ENCODE peak calls at places on chromosomes 5 and 9, in nine cellular contexts. Y is activated naive CD4-positive, alpha-beta T cell treated with anti-CD3 and anti-CD28 coated beads, Interleukin-2, amount 50 U/mL, for 16 hours; A is H9; W is GM12865; Q is GM12892; P is DMS153; M is NCI-H510A; R is Calu3; C is naive B cell. Z is an unnamed sample.

GRCh38 chr9:33924978-33925797 is 108.2 kb downstream of the UBE2R2 start:
- DNase-seq in Y (no peak), P (no peak), R (peak; percentile 48), W (peak; percentile 51), Q (no peak), A (peak; percentile 76), C (no peak), M (no peak), Z (no peak)

GRCh38 chr9:33659915-33660314 is 135.4 kb upstream of the PRSS3 start:
- DNase-seq in M (no peak), C (no peak), Q (no peak), R (no peak), Y (no peak), W (no peak), A (no peak), P (no peak), Z (no peak)

GRCh38 chr5:73135429-73136276 is 15.3 kb downstream of the TMEM171 start:
- DNase-seq in P (no peak), Q (no peak), M (no peak), R (no peak), Y (no peak), W (no peak), A (peak; percentile 53), C (no peak), Z (no peak)

GRCh38 chr5:171521219-171521633 is 101.8 kb downstream of the FGF18 start:
- DNase-seq in R (peak; percentile 33), C (no peak), Q (no peak), Y (no peak), P (no peak), W (no peak), A (peak; percentile 55), M (no peak), Z (no peak)

GRCh38 chr5:135493406-135494180 is 41.4 kb upstream of the TIFAB start:
- DNase-seq in M (no peak), A (no peak), Y (no peak), P (no peak), Q (no peak), R (no peak), W (no peak), C (no peak), Z (no peak)

GRCh38 chr9:20981486-20981885 is 50.0 kb downstream of the HACD4 start:
- DNase-seq in A (no peak), Y (no peak), M (no peak), R (no peak), P (no peak), W (no peak), Q (no peak), C (no peak), Z (no peak)

GRCh38 chr9:22160235-22160634 is 151.1 kb upstream of the CDKN2B start:
- DNase-seq in A (no peak), P (no peak), C (no peak), M (no peak), W (no peak), R (no peak), Y (no peak), Q (no peak), Z (no peak)

GRCh38 chr5:15993334-15993733 is 186.3 kb downstream of the MARCHF11 start:
- DNase-seq in Q (no peak), C (no peak), M (no peak), W (no peak), P (no peak), Y (no peak), R (no peak), A (no peak), Z (no peak)

GRCh38 chr9:86557063-86557766 is 203.0 kb upstream of the TUT7 start:
- DNase-seq in C (no peak), P (no peak), W (no peak), R (no peak), Q (no peak), M (no peak), Y (no peak), A (no peak), Z (no peak)

GRCh38 chr9:114098660-114099522 is at the start of gene KIF12:
- DNase-seq in Y (peak; percentile 26), M (peak; percentile 76), A (peak; percentile 86), C (no peak), P (peak; percentile 10), Q (no peak), W (no peak), R (peak; percentile 82), Z (no peak)

GRCh38 chr9:131441441-131441840 is 47.6 kb downstream of the PRRC2B start:
- DNase-seq in C (peak; percentile 61), Y (no peak), W (peak; percentile 34), R (no peak), P (no peak), Q (peak; percentile 33), A (no peak), M (no peak), Z (peak; percentile 37)

GRCh38 chr5:77546-77945 is 14.4 kb upstream of the PLEKHG4B start:
- DNase-seq in C (no peak), Y (no peak), W (no peak), Q (no peak), R (no peak), A (no peak), P (no peak), M (no peak), Z (no peak)

GRCh38 chr9:27377811-27378345 is 80.9 kb upstream of the EQTN start:
- DNase-seq in Q (no peak), R (no peak), P (no peak), Y (no peak), W (peak; percentile 76), C (peak; percentile 77), M (no peak), A (no peak), Z (no peak)

GRCh38 chr9:35481347-35481975 is 8.4 kb upstream of the RUSC2 start:
- DNase-seq in M (no peak), A (peak; percentile 49), R (peak; percentile 64), P (no peak), C (no peak), W (peak; percentile 29), Q (no peak), Y (peak; percentile 24), Z (no peak)

GRCh38 chr5:42515504-42515903 is 92.3 kb downstream of the GHR start:
- DNase-seq in C (no peak), A (no peak), R (no peak), P (no peak), M (no peak), W (no peak), Y (no peak), Q (no peak), Z (no peak)

GRCh38 chr5:135073771-135074345 is 39.8 kb upstream of the PITX1 start:
- DNase-seq in W (no peak), R (no peak), A (no peak), P (no peak), Q (no peak), Y (no peak), M (no peak), C (no peak), Z (no peak)

GRCh38 chr5:37721447-37721871 is 118.4 kb downstream of the GDNF start:
- DNase-seq in R (no peak), Y (no peak), W (peak; percentile 73), P (no peak), M (no peak), C (no peak), Q (no peak), A (no peak), Z (no peak)

GRCh38 chr5:138594305-138595058 is 19.3 kb upstream of the HSPA9 start:
- DNase-seq in Q (no peak), W (no peak), C (no peak), Y (no peak), A (no peak), P (no peak), M (no peak), R (no peak), Z (no peak)

GRCh38 chr9:116549061-116549664 is 137.9 kb upstream of the TRIM32 start:
- DNase-seq in W (no peak), R (peak; percentile 66), M (no peak), Y (no peak), Q (no peak), C (no peak), A (no peak), P (no peak), Z (no peak)

GRCh38 chr9:96565684-96566360 is 53.8 kb downstream of the CDC14B start:
- DNase-seq in R (no peak), P (no peak), Y (no peak), M (no peak), W (no peak), C (no peak), Q (no peak), A (no peak), Z (no peak)

GRCh38 chr5:6506631-6507030 is 58.0 kb downstream of the UBE2QL1 start:
- DNase-seq in A (no peak), Q (no peak), R (no peak), C (no peak), W (no peak), M (no peak), P (no peak), Y (no peak), Z (no peak)

GRCh38 chr5:158856295-158856694 is 243.4 kb downstream of the EBF1 start:
- DNase-seq in W (no peak), Q (no peak), R (no peak), C (no peak), Y (no peak), M (no peak), A (no peak), P (no peak), Z (no peak)

GRCh38 chr9:79382468-79382867 is 189.3 kb upstream of the TLE4 start:
- DNase-seq in P (no peak), A (no peak), Y (no peak), Q (no peak), W (no peak), C (no peak), R (no peak), M (peak; percentile 5), Z (no peak)

GRCh38 chr9:75239176-75239575 is 150.9 kb downstream of the OSTF1 start:
- DNase-seq in Q (no peak), R (no peak), M (peak; percentile 54), P (peak; percentile 8), Y (no peak), C (no peak), A (no peak), W (no peak), Z (no peak)

GRCh38 chr5:34655354-34655991 is 655 bp upstream of the RAI14 start:
- DNase-seq in Q (no peak), M (peak; percentile 48), A (peak; percentile 66), C (peak; percentile 20), Y (peak; percentile 19), P (peak; percentile 40), W (peak; percentile 59), R (peak; percentile 32), Z (no peak)

Z was measured in activated B cell treated with CpG ODN at 0.5 μM for 24 hours.